ENCODE peak calls at places on chromosomes 3 and 15, in six cellular contexts. L is body of pancreas, R is mammary epithelial cell, V is K562, D is NCI-H2171 treated with DMSO at 0.1 percent for 48 hours, O is NCI-H524. Y is an unnamed sample.

GRCh38 chr3:44077267-44077666 is 164.4 kb upstream of the TOPAZ1 start:
- DNase-seq in L (no peak), R (no peak), V (no peak), D (peak), O (peak), Y (no peak)

GRCh38 chr15:57097246-57097645 is 178.8 kb downstream of the TCF12 start:
- DNase-seq in L (no peak), R (peak), V (no peak), D (no peak), O (no peak), Y (no peak)

GRCh38 chr15:92668086-92668485 is 12.5 kb upstream of the FAM174B start:
- DNase-seq in L (no peak), R (no peak), V (no peak), D (no peak), O (no peak), Y (no peak)

GRCh38 chr3:192802957-192803899 is 75.9 kb upstream of the FGF12 start:
- DNase-seq in L (no peak), R (no peak), V (no peak), D (peak), O (peak), Y (no peak)

GRCh38 chr3:46674031-46674592 is 19.4 kb downstream of the ALS2CL start:
- DNase-seq in L (no peak), R (no peak), V (peak), D (no peak), O (no peak), Y (peak)

GRCh38 chr15:88272421-88272820 is 15.9 kb upstream of the NTRK3 start:
- DNase-seq in L (no peak), R (no peak), V (no peak), D (no peak), O (no peak), Y (no peak)

GRCh38 chr3:127729556-127730056 is 56.9 kb downstream of the ABTB1 start:
- DNase-seq in L (peak), R (no peak), V (no peak), D (no peak), O (no peak), Y (no peak)

GRCh38 chr3:73384091-73384906 is 240.4 kb downstream of the PDZRN3 start:
- DNase-seq in L (no peak), R (no peak), V (no peak), D (no peak), O (no peak), Y (peak)

GRCh38 chr3:186909078-186909853 is 21.1 kb upstream of the ST6GAL1 start:
- DNase-seq in L (peak), R (no peak), V (peak), D (peak), O (no peak), Y (no peak)

GRCh38 chr15:32824777-32825176 is 107.0 kb downstream of the GREM1 start:
- DNase-seq in L (no peak), R (peak), V (no peak), D (no peak), O (no peak), Y (no peak)

GRCh38 chr15:27398631-27399030 is 427.6 kb downstream of the GABRG3 start:
- DNase-seq in L (no peak), R (no peak), V (no peak), D (peak), O (peak), Y (no peak)

GRCh38 chr15:53789654-53790053 is 30.2 kb upstream of the WDR72 start:
- DNase-seq in L (no peak), R (no peak), V (no peak), D (no peak), O (no peak), Y (no peak)

GRCh38 chr3:190554197-190554596 is 40.3 kb downstream of the IL1RAP start:
- DNase-seq in L (no peak), R (no peak), V (no peak), D (no peak), O (no peak), Y (no peak)

GRCh38 chr3:186142556-186142955 is 33.7 kb upstream of the ETV5 start:
- DNase-seq in L (no peak), R (no peak), V (no peak), D (no peak), O (peak), Y (no peak)

GRCh38 chr3:10391391-10391790 is 70.5 kb upstream of the SEC13 start:
- DNase-seq in L (no peak), R (no peak), V (no peak), D (no peak), O (no peak), Y (no peak)

GRCh38 chr3:136343873-136344281 is 93.7 kb downstream of the PCCB start:
- DNase-seq in L (peak), R (peak), V (peak), D (no peak), O (no peak), Y (peak)

Y was measured in right lobe of liver.